ENCODE peak calls at places on chromosome 21, in ten cellular contexts. C is left ventricle myocardium inferior, I is MM.1S, G is HL-60, T is astrocyte of the cerebellum, W is right atrium auricular region, R is colonic mucosa, X is HFF-Myc, J is adrenal gland, V is fibroblast of lung. S is an unnamed sample.

GRCh38 chr21:40640427-40640826 is 206.5 kb downstream of the DSCAM start:
- DNase-seq in V (no peak), I (no peak), J (no peak), C (no peak), T (no peak), R (no peak), W (no peak), X (no peak), G (no peak), S (no peak)

GRCh38 chr21:28671549-28672195 is 321.0 kb downstream of the LTN1 start:
- DNase-seq in X (no peak), R (no peak), J (no peak), T (no peak), G (no peak), V (no peak), I (no peak), C (no peak), W (no peak), S (peak)

GRCh38 chr21:15895142-15896106 is 165.6 kb downstream of the USP25 start:
- DNase-seq in J (no peak), V (peak), W (no peak), R (no peak), C (no peak), X (no peak), G (no peak), T (peak), I (no peak), S (no peak)

GRCh38 chr21:27202301-27202700 is 235.4 kb upstream of the ADAMTS5 start:
- DNase-seq in R (no peak), C (no peak), W (no peak), X (no peak), T (peak), J (no peak), I (no peak), V (no peak), G (no peak), S (no peak)

GRCh38 chr21:41065539-41065938 is 102.4 kb upstream of the BACE2 start:
- DNase-seq in J (no peak), R (no peak), V (peak), W (no peak), X (no peak), I (no peak), C (no peak), G (no peak), T (no peak), S (no peak)

GRCh38 chr21:41926068-41926806 is 27.6 kb downstream of the C2CD2 start:
- DNase-seq in T (no peak), V (peak), C (no peak), I (peak), W (no peak), X (no peak), G (no peak), R (peak), J (no peak), S (no peak)

GRCh38 chr21:15293251-15293650 is 228.5 kb upstream of the NRIP1 start:
- DNase-seq in R (no peak), T (peak), W (no peak), C (no peak), G (no peak), J (peak), V (peak), X (peak), I (no peak), S (peak)

GRCh38 chr21:16634522-16634914 is 878.3 kb upstream of the CXADR start:
- DNase-seq in C (no peak), J (no peak), I (no peak), G (no peak), V (no peak), W (no peak), T (no peak), R (no peak), X (no peak), S (no peak)

GRCh38 chr21:27251752-27252151 is 284.9 kb upstream of the ADAMTS5 start:
- DNase-seq in J (no peak), C (no peak), G (no peak), V (no peak), X (no peak), T (no peak), I (no peak), R (no peak), W (no peak), S (no peak)

GRCh38 chr21:41536827-41537103 is 28.8 kb upstream of the TMPRSS2 start:
- DNase-seq in I (peak), J (no peak), W (no peak), X (no peak), V (no peak), G (no peak), R (peak), C (no peak), T (no peak), S (no peak)

GRCh38 chr21:41643246-41643966 is 123.4 kb downstream of the RIPK4 start:
- DNase-seq in I (no peak), V (peak), C (no peak), G (no peak), R (no peak), T (no peak), X (no peak), W (no peak), J (no peak), S (no peak)

GRCh38 chr21:41703857-41704501 is 62.9 kb downstream of the RIPK4 start:
- DNase-seq in I (peak), G (no peak), J (no peak), V (no peak), W (no peak), T (no peak), X (no peak), R (peak), C (no peak), S (no peak)

GRCh38 chr21:28963831-28964230 is 28.8 kb downstream of the LTN1 start:
- DNase-seq in X (no peak), W (no peak), G (no peak), C (no peak), V (no peak), R (no peak), J (no peak), I (no peak), T (no peak), S (no peak)

GRCh38 chr21:40827509-40827908 is 19.4 kb downstream of the DSCAM start:
- DNase-seq in G (no peak), C (no peak), I (peak), R (no peak), T (no peak), W (no peak), V (no peak), X (no peak), J (no peak), S (no peak)

GRCh38 chr21:36542312-36543101 is 62.6 kb upstream of the CLDN14 start:
- DNase-seq in R (no peak), X (no peak), C (no peak), T (no peak), W (no peak), V (no peak), I (peak), G (no peak), J (peak), S (no peak)
- H3K4me3 ChIP-seq in R (no peak), X (no peak), C (no peak), T (no peak), W (no peak), V (no peak), I (peak), G (no peak), J (no peak), S (no peak)

GRCh38 chr21:32198369-32198768 is 80.5 kb downstream of the MIS18A start:
- DNase-seq in X (no peak), W (no peak), R (no peak), J (peak), V (no peak), I (no peak), C (no peak), G (no peak), T (no peak), S (no peak)

GRCh38 chr21:32203877-32204480 is 74.9 kb downstream of the MIS18A start:
- DNase-seq in C (no peak), I (no peak), W (no peak), T (no peak), V (no peak), R (no peak), X (no peak), J (peak), G (no peak), S (no peak)

GRCh38 chr21:32196001-32196400 is 82.8 kb downstream of the MIS18A start:
- DNase-seq in R (no peak), I (no peak), X (no peak), W (no peak), G (no peak), V (no peak), C (no peak), J (no peak), T (no peak), S (no peak)

GRCh38 chr21:32200029-32200428 is 78.8 kb downstream of the MIS18A start:
- DNase-seq in W (no peak), V (no peak), C (no peak), R (no peak), G (no peak), T (no peak), X (no peak), J (peak), I (no peak), S (no peak)
- H3K4me3 ChIP-seq in W (no peak), V (no peak), C (no peak), R (no peak), G (no peak), T (no peak), X (no peak), J (no peak), I (no peak), S (no peak)

DNA sequence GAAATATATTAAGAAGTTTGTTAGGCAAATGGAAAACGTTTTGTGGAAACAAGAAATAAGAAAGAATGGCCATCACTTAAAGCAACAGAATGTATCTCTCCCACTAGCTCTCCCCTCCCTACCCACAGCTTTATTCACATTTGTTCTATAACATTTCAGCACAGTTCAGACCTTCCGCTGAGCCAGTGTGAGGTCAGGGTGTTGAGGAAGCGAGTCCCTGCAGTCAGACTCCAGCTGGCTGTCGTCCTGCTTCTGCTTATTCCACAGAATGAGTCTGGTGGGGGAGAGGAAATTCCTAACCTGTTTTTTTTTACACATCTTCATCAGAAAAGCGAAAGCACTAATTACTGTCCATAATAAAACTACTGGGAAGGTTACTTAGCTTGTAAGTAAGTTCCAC is 39.1 kb downstream of the MRPL39 start:
- DNase-seq in T (peak), X (no peak), J (peak), W (no peak), R (peak), I (no peak), V (peak), G (no peak), C (peak), S (peak)
- H3K4me3 ChIP-seq in T (peak), X (no peak), J (no peak), W (no peak), R (no peak), I (no peak), V (peak), G (no peak), C (peak), S (no peak)

DNA sequence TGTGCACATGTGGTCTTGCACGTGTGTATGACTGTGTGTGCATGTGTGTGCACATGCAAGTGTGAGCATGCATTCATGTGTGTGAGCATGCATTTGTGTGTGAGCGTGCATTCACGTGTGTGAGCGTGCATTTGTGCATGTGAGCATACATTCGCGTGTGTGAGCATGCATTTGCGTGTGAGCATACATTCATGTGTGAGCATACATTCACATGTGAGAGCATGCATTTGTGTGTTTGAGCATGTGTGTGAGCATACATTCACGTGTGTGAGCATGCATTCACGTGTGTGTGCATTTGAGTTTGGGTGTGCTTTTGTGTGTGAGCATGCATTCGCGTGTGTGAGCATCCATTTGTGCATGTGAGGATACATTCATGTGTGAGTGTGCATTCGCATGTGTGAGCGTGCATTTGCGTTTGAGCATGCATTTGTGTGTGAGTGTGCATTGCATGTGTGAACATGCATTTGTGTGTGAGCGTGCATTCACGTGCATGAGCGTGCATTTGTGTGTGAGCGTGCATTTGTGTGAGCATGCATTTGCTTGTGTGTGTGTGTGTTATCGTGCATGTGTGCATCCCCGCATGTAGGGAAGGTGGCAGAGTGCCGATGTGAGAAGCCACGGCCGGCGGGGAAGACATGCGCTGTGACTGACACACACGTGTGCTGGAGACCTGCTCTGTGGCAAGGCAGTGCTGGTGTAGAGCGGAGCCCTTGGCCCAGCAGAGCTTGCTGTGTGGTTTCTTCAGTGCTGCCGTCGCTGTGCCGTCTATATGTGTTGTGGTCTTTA is 18.2 kb downstream of the ITGB2 start:
- DNase-seq in R (no peak), J (no peak), X (no peak), I (no peak), G (no peak), T (no peak), C (peak), W (no peak), V (no peak), S (no peak)
- H3K4me3 ChIP-seq in R (no peak), J (no peak), X (no peak), I (no peak), G (no peak), T (no peak), C (no peak), W (no peak), V (no peak), S (no peak)

GRCh38 chr21:33973268-33973667 is 57.7 kb upstream of the ATP5PO start:
- DNase-seq in G (no peak), X (no peak), W (no peak), V (peak), C (no peak), I (no peak), T (no peak), R (no peak), J (no peak), S (no peak)

GRCh38 chr21:33968998-33969353 is 53.4 kb upstream of the ATP5PO start:
- DNase-seq in R (no peak), W (no peak), C (no peak), V (no peak), G (no peak), X (no peak), J (no peak), T (no peak), I (no peak), S (peak)

GRCh38 chr21:33972539-33972938 is 56.9 kb upstream of the ATP5PO start:
- DNase-seq in I (no peak), J (no peak), T (no peak), X (no peak), G (no peak), R (no peak), W (no peak), C (no peak), V (no peak), S (no peak)

GRCh38 chr21:33969600-33969999 is 54.0 kb upstream of the ATP5PO start:
- DNase-seq in X (no peak), J (no peak), R (no peak), C (no peak), I (no peak), W (no peak), T (no peak), G (no peak), V (no peak), S (no peak)

DNA sequence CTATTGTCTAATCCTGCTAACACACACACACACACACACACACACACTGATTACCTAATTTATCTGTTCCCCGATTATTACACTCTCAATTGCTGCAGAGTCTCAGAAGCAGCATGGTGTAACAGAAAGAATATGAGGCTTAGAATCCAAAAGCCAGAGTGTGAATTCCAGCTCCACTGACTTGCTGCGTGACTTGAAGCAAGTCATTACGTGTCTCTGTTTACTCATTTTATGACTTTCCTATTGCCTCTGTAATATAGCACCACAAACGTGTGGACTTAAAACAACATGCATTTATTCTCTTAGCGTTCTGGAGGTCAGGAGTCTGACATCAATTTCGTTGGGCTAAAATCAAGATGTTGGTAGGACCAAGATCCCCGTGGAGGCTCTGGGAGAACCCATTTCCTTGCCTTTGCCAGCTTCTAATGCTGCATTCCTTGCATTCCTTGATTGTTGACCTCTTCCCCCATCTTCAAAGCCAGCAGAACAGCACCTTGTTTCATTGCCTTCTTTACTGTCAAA is 55.9 kb upstream of the ATP5PO start:
- DNase-seq in X (no peak), G (no peak), T (no peak), W (no peak), C (no peak), V (peak), J (no peak), R (peak), I (no peak), S (peak)
- H3K4me3 ChIP-seq in X (no peak), G (no peak), T (no peak), W (no peak), C (no peak), V (no peak), J (no peak), R (no peak), I (no peak), S (no peak)

GRCh38 chr21:30233636-30234035 is 17.7 kb upstream of the CLDN8 start:
- DNase-seq in R (no peak), T (no peak), G (no peak), X (no peak), I (no peak), J (no peak), W (no peak), C (no peak), V (no peak), S (no peak)
- H3K4me3 ChIP-seq in R (no peak), T (no peak), G (no peak), X (no peak), I (no peak), J (no peak), W (no peak), C (no peak), V (no peak), S (no peak)

GRCh38 chr21:46287541-46287940 is 1.4 kb downstream of the YBEY start:
- DNase-seq in J (no peak), V (no peak), W (no peak), R (no peak), G (no peak), X (no peak), I (no peak), T (no peak), C (no peak), S (no peak)
- H3K4me3 ChIP-seq in J (no peak), V (peak), W (no peak), R (no peak), G (no peak), X (peak), I (no peak), T (peak), C (peak), S (no peak)

DNA sequence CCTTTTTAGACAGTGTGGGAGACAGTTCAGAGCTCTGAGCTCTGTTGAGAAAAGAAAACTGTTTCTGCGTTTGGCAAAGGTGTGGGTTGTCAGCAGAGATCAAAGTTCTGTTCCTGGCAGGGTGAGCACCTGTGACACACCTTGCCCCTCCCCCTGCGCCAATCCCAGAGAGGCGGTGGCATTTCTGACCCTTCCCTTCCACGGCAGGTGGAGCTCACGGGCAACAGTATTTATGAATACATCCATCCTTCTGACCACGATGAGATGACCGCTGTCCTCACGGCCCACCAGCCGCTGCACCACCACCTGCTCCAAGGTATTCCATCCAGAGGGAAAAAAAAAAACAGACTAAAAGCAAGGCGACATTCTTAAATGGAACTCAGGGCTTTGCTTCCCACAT is 20.7 kb downstream of the SIM2 start:
- DNase-seq in W (no peak), X (no peak), T (no peak), V (no peak), R (peak), G (no peak), I (no peak), J (no peak), C (no peak), S (no peak)
- H3K4me3 ChIP-seq in W (no peak), X (no peak), T (no peak), V (no peak), R (no peak), G (no peak), I (no peak), J (no peak), C (no peak), S (no peak)

GRCh38 chr21:38733973-38734546 is 71.7 kb upstream of the ETS2 start:
- DNase-seq in J (peak), R (peak), X (peak), T (peak), C (peak), G (peak), W (peak), I (peak), V (peak), S (peak)
- H3K4me3 ChIP-seq in J (peak), R (peak), X (no peak), T (peak), C (peak), G (peak), W (no peak), I (peak), V (peak), S (peak)

S was measured in MG63.